ENCODE peak calls at places on chromosomes 16 and 17, in five cellular contexts. B is stimulated activated CD4-positive, alpha-beta T cell treated with anti-CD3 and anti-CD28 coated beads, Interleukin-4, amount 100 ng/mL, for 48 hours; U is activated CD4-positive, alpha-beta T cell treated with anti-CD3 and anti-CD28 coated beads, Interleukin-2, amount 50 U/mL, for 24 hours; L is activated T-helper 9 cell treated with anti-CD3 and anti-CD28 coated beads, Interleukin-2, amount 50 U/mL, for 16 hours; D is SHP77. A is an unnamed sample.

GRCh38 chr17:7588553-7589203 is 1.2 kb downstream of the SOX15 start:
- DNase-seq in B (no peak), L (no peak), D (no peak), U (no peak), A (no peak)

GRCh38 chr17:56629450-56630187 is 36.1 kb downstream of the NOG start:
- DNase-seq in D (no peak), U (no peak), B (no peak), L (no peak), A (no peak)

GRCh38 chr16:57893559-57894389 is 77.2 kb downstream of the CNGB1 start:
- DNase-seq in U (no peak), D (no peak), B (no peak), L (no peak), A (peak; percentile 97)

GRCh38 chr16:73092236-73092781 is 44.4 kb upstream of the ZFHX3 start:
- DNase-seq in L (no peak), D (no peak), U (no peak), B (no peak), A (no peak)

GRCh38 chr17:39729280-39729851 is 966 bp downstream of the MIEN1 start:
- DNase-seq in B (no peak), D (no peak), U (no peak), L (no peak), A (no peak)

GRCh38 chr17:80724723-80725388 is 180.2 kb downstream of the RPTOR start:
- DNase-seq in D (no peak), B (no peak), U (no peak), L (no peak), A (no peak)

GRCh38 chr17:12457493-12457892 is 208.2 kb upstream of the MYOCD start:
- DNase-seq in L (no peak), B (no peak), D (no peak), U (no peak), A (no peak)

GRCh38 chr17:72705905-72706395 is 386.5 kb downstream of the SLC39A11 start:
- DNase-seq in D (no peak), L (no peak), B (no peak), U (no peak), A (no peak)

GRCh38 chr16:89261691-89262563 is 44.4 kb downstream of the ZNF778 start:
- DNase-seq in L (no peak), B (no peak), U (no peak), D (peak; percentile 11), A (peak; percentile 27)

GRCh38 chr17:18187816-18188761 is 4.5 kb downstream of the ALKBH5 start:
- DNase-seq in B (no peak), D (no peak), L (no peak), U (no peak), A (peak; percentile 60)

GRCh38 chr16:81408409-81408950 is 36.1 kb upstream of the CMIP start:
- DNase-seq in U (no peak), D (no peak), B (no peak), L (no peak), A (no peak)

GRCh38 chr16:22425036-22425801 is 50.8 kb upstream of the CDR2 start:
- DNase-seq in L (no peak), U (no peak), D (no peak), B (no peak), A (no peak)

GRCh38 chr17:80281516-80281915 is 20.9 kb downstream of the RNF213 start:
- DNase-seq in D (no peak), B (no peak), U (no peak), L (no peak), A (no peak)

GRCh38 chr17:77358801-77359716 is 218.3 kb downstream of the SEC14L1 start:
- DNase-seq in U (no peak), B (no peak), L (no peak), D (no peak), A (no peak)

GRCh38 chr17:82560802-82561428 is 41.4 kb downstream of the FOXK2 start:
- DNase-seq in L (no peak), B (no peak), D (no peak), U (no peak), A (no peak)

GRCh38 chr17:58621174-58621573 is 70.7 kb downstream of the TEX14 start:
- DNase-seq in L (no peak), D (no peak), B (no peak), U (no peak), A (no peak)

GRCh38 chr16:54628796-54629625 is 301.7 kb upstream of the IRX5 start:
- DNase-seq in U (no peak), D (no peak), L (no peak), B (no peak), A (no peak)

GRCh38 chr17:55286681-55287589 is 22.2 kb downstream of the HLF start:
- DNase-seq in D (no peak), L (no peak), U (no peak), B (no peak), A (no peak)

GRCh38 chr16:28283798-28284577 is 8.3 kb upstream of the SBK1 start:
- DNase-seq in L (no peak), D (no peak), B (no peak), U (no peak), A (no peak)

GRCh38 chr16:87464691-87465300 is 28.0 kb downstream of the ZCCHC14 start:
- DNase-seq in B (peak; percentile 45), U (no peak), D (no peak), L (peak; percentile 24), A (peak; percentile 47)

A was measured in dermis microvascular lymphatic vessel endothelial cell.